ENCODE peak calls at places on chromosomes 16 and 17, in seven cellular contexts. One of them, this sample, is unnamed.

GRCh38 chr16:997440-998051 is 16.0 kb downstream of the SOX8 start:
- DNase-seq in GM19239: no peak
- DNase-seq in frontal cortex: peak
- DNase-seq in NCI-H1105: no peak
- DNase-seq in stimulated activated CD4-positive, alpha-beta T cell treated with anti-CD3 and anti-CD28 coated beads, Interleukin-1b, Interleukin-23, amount 100 ng/mL, for 24 hours: no peak
- DNase-seq in psoas muscle: peak
- DNase-seq in uterus: peak
- DNase-seq in this sample: peak

GRCh38 chr17:81866440-81867122 is 4.6 kb downstream of the ARHGDIA start:
- DNase-seq in GM19239: no peak
- DNase-seq in frontal cortex: no peak
- DNase-seq in NCI-H1105: no peak
- DNase-seq in stimulated activated CD4-positive, alpha-beta T cell treated with anti-CD3 and anti-CD28 coated beads, Interleukin-1b, Interleukin-23, amount 100 ng/mL, for 24 hours: no peak
- DNase-seq in psoas muscle: no peak
- DNase-seq in uterus: no peak
- DNase-seq in this sample: no peak

GRCh38 chr17:55737976-55738501 is 12.8 kb upstream of the PCTP start:
- DNase-seq in GM19239: no peak
- DNase-seq in frontal cortex: no peak
- DNase-seq in NCI-H1105: no peak
- DNase-seq in stimulated activated CD4-positive, alpha-beta T cell treated with anti-CD3 and anti-CD28 coated beads, Interleukin-1b, Interleukin-23, amount 100 ng/mL, for 24 hours: no peak
- DNase-seq in psoas muscle: no peak
- DNase-seq in uterus: no peak
- DNase-seq in this sample: no peak

GRCh38 chr17:81870155-81870977 is 771 bp downstream of the ARHGDIA start:
- DNase-seq in GM19239: peak
- DNase-seq in frontal cortex: no peak
- DNase-seq in NCI-H1105: no peak
- DNase-seq in stimulated activated CD4-positive, alpha-beta T cell treated with anti-CD3 and anti-CD28 coated beads, Interleukin-1b, Interleukin-23, amount 100 ng/mL, for 24 hours: no peak
- DNase-seq in psoas muscle: no peak
- DNase-seq in uterus: peak
- DNase-seq in this sample: no peak

GRCh38 chr16:50690177-50690576 is 3.2 kb upstream of the NOD2 start:
- DNase-seq in GM19239: no peak
- DNase-seq in frontal cortex: no peak
- DNase-seq in NCI-H1105: no peak
- DNase-seq in stimulated activated CD4-positive, alpha-beta T cell treated with anti-CD3 and anti-CD28 coated beads, Interleukin-1b, Interleukin-23, amount 100 ng/mL, for 24 hours: no peak
- DNase-seq in psoas muscle: no peak
- DNase-seq in uterus: no peak
- DNase-seq in this sample: no peak

GRCh38 chr16:23947838-23948237 is 112.1 kb downstream of the PRKCB start:
- DNase-seq in GM19239: no peak
- DNase-seq in frontal cortex: no peak
- DNase-seq in NCI-H1105: peak
- DNase-seq in stimulated activated CD4-positive, alpha-beta T cell treated with anti-CD3 and anti-CD28 coated beads, Interleukin-1b, Interleukin-23, amount 100 ng/mL, for 24 hours: no peak
- DNase-seq in psoas muscle: no peak
- DNase-seq in uterus: no peak
- DNase-seq in this sample: no peak

GRCh38 chr17:80659651-80660050 is 115.0 kb downstream of the RPTOR start:
- DNase-seq in GM19239: no peak
- DNase-seq in frontal cortex: no peak
- DNase-seq in NCI-H1105: no peak
- DNase-seq in stimulated activated CD4-positive, alpha-beta T cell treated with anti-CD3 and anti-CD28 coated beads, Interleukin-1b, Interleukin-23, amount 100 ng/mL, for 24 hours: no peak
- DNase-seq in psoas muscle: peak
- DNase-seq in uterus: no peak
- DNase-seq in this sample: no peak

GRCh38 chr17:41773190-41773588 is 13.3 kb downstream of the JUP start:
- DNase-seq in GM19239: no peak
- DNase-seq in frontal cortex: peak
- DNase-seq in NCI-H1105: no peak
- DNase-seq in stimulated activated CD4-positive, alpha-beta T cell treated with anti-CD3 and anti-CD28 coated beads, Interleukin-1b, Interleukin-23, amount 100 ng/mL, for 24 hours: no peak
- DNase-seq in psoas muscle: peak
- DNase-seq in uterus: peak
- DNase-seq in this sample: no peak

GRCh38 chr16:983044-984030 is 1.8 kb downstream of the SOX8 start:
- DNase-seq in GM19239: no peak
- DNase-seq in frontal cortex: no peak
- DNase-seq in NCI-H1105: no peak
- DNase-seq in stimulated activated CD4-positive, alpha-beta T cell treated with anti-CD3 and anti-CD28 coated beads, Interleukin-1b, Interleukin-23, amount 100 ng/mL, for 24 hours: no peak
- DNase-seq in psoas muscle: no peak
- DNase-seq in uterus: no peak
- DNase-seq in this sample: no peak

GRCh38 chr16:27317738-27318398 is 4.1 kb downstream of the IL4R start:
- DNase-seq in GM19239: no peak
- DNase-seq in frontal cortex: no peak
- DNase-seq in NCI-H1105: no peak
- DNase-seq in stimulated activated CD4-positive, alpha-beta T cell treated with anti-CD3 and anti-CD28 coated beads, Interleukin-1b, Interleukin-23, amount 100 ng/mL, for 24 hours: no peak
- DNase-seq in psoas muscle: no peak
- DNase-seq in uterus: no peak
- DNase-seq in this sample: no peak

GRCh38 chr17:38454528-38454927 is 26.3 kb downstream of the ARHGAP23 start:
- DNase-seq in GM19239: no peak
- DNase-seq in frontal cortex: peak
- DNase-seq in NCI-H1105: no peak
- DNase-seq in stimulated activated CD4-positive, alpha-beta T cell treated with anti-CD3 and anti-CD28 coated beads, Interleukin-1b, Interleukin-23, amount 100 ng/mL, for 24 hours: no peak
- DNase-seq in psoas muscle: peak
- DNase-seq in uterus: peak
- DNase-seq in this sample: no peak

GRCh38 chr17:31550389-31551056 is 159.0 kb downstream of the RAB11FIP4 start:
- DNase-seq in GM19239: no peak
- DNase-seq in frontal cortex: no peak
- DNase-seq in NCI-H1105: peak
- DNase-seq in stimulated activated CD4-positive, alpha-beta T cell treated with anti-CD3 and anti-CD28 coated beads, Interleukin-1b, Interleukin-23, amount 100 ng/mL, for 24 hours: no peak
- DNase-seq in psoas muscle: no peak
- DNase-seq in uterus: no peak
- DNase-seq in this sample: no peak

This sample was measured in stimulated activated CD8-positive, alpha-beta memory T cell treated with anti-CD3 and anti-CD28 coated beads, Interleukin-4, amount 100 ng/mL, for 1 hour.